ENCODE peak calls at places on chromosomes 13 and 19, in ten cellular contexts. J, S, Z, D, H, R, B, K, P and G are unnamed samples.

GRCh38 chr19:1503089-1503924 is 9.5 kb downstream of the ADAMTSL5 start:
- DNase-seq in R (peak), B (peak), Z (peak), J (no peak), D (peak), S (peak), K (peak), P (peak), H (peak), G (peak)

GRCh38 chr13:30107126-30107525 is 200.2 kb downstream of the KATNAL1 start:
- DNase-seq in P (no peak), Z (no peak), S (no peak), B (no peak), R (no peak), D (no peak), K (no peak), H (no peak), J (no peak), G (no peak)

GRCh38 chr13:75494491-75494890 is 12.5 kb upstream of the TBC1D4 start:
- DNase-seq in Z (peak), J (no peak), B (no peak), D (no peak), K (no peak), P (no peak), H (no peak), R (no peak), S (no peak), G (peak)

GRCh38 chr13:84137292-84137691 is 255.0 kb upstream of the SLITRK1 start:
- DNase-seq in P (no peak), Z (no peak), K (no peak), H (peak), R (no peak), D (no peak), J (no peak), B (no peak), S (peak), G (peak)

GRCh38 chr13:33441015-33441414 is 155.5 kb upstream of the STARD13 start:
- DNase-seq in D (no peak), R (peak), P (peak), S (no peak), H (no peak), B (no peak), J (peak), K (no peak), Z (peak), G (peak)

GRCh38 chr13:79781829-79782540 is 301.0 kb downstream of the NDFIP2 start:
- DNase-seq in S (no peak), Z (peak), P (no peak), J (no peak), D (no peak), K (no peak), H (no peak), R (no peak), B (no peak), G (peak)

GRCh38 chr13:95970878-95971277 is 82.3 kb downstream of the UGGT2 start:
- DNase-seq in S (no peak), R (no peak), K (no peak), D (no peak), J (no peak), H (no peak), B (no peak), Z (no peak), P (no peak), G (no peak)

GRCh38 chr19:30783212-30783611 is 411.0 kb downstream of the ZNF536 start:
- DNase-seq in K (no peak), P (no peak), H (no peak), R (no peak), Z (no peak), S (no peak), B (no peak), D (no peak), J (no peak), G (no peak)

GRCh38 chr19:13887039-13887438 is 10.1 kb downstream of the NANOS3 start:
- DNase-seq in R (no peak), P (no peak), Z (no peak), J (no peak), S (no peak), B (no peak), D (no peak), K (no peak), H (no peak), G (no peak)